ENCODE peak calls at places on chromosome 9, in five cellular contexts. S is GM12892, E is H1, K is HepG2, D is GM12878. Y is an unnamed sample.
A peak's percentile ranks its signal among the peaks of the same experiment; 100 is the strongest.

GRCh38 chr9:135492886-135493669 is 7.4 kb upstream of the MRPS2 start:
- DNase-seq in S (no peak), E (no peak), K (no peak), D (no peak), Y (no peak)

GRCh38 chr9:91275641-91276040 is 86.1 kb downstream of the AUH start:
- DNase-seq in S (no peak), E (no peak), K (no peak), D (no peak), Y (no peak)

GRCh38 chr9:76658510-76659231 is 105.6 kb upstream of the PCA3 start:
- DNase-seq in S (no peak), E (no peak), K (peak; percentile 38), D (no peak), Y (no peak)

GRCh38 chr9:116365056-116365471 is 211.5 kb downstream of the PAPPA start:
- DNase-seq in S (no peak), E (no peak), K (no peak), D (no peak), Y (no peak)

GRCh38 chr9:113511047-113511521 is 47.6 kb downstream of the RGS3 start:
- DNase-seq in S (no peak), E (no peak), K (no peak), D (no peak), Y (no peak)

GRCh38 chr9:128361296-128361980 is 9.7 kb upstream of the URM1 start:
- DNase-seq in S (no peak), E (no peak), K (no peak), D (no peak), Y (no peak)

GRCh38 chr9:14326264-14326826 is 12.4 kb upstream of the NFIB start:
- DNase-seq in S (no peak), E (no peak), K (no peak), D (no peak), Y (no peak)

GRCh38 chr9:91302831-91303230 is 58.9 kb downstream of the AUH start:
- DNase-seq in S (no peak), E (no peak), K (peak; percentile 12), D (no peak), Y (no peak)

GRCh38 chr9:33290247-33290993 is at the start of gene NFX1:
- DNase-seq in S (peak; percentile 89), E (peak; percentile 96), K (peak; percentile 94), D (peak; percentile 94), Y (peak; percentile 87)

GRCh38 chr9:22157271-22157670 is 148.2 kb upstream of the CDKN2B start:
- DNase-seq in S (no peak), E (no peak), K (no peak), D (no peak), Y (no peak)

GRCh38 chr9:106718996-106719395 is 144.0 kb upstream of the ZNF462 start:
- DNase-seq in S (no peak), E (no peak), K (no peak), D (no peak), Y (no peak)

GRCh38 chr9:98894766-98895165 is 48.9 kb upstream of the COL15A1 start:
- DNase-seq in S (no peak), E (no peak), K (no peak), D (no peak), Y (no peak)

GRCh38 chr9:127133739-127134167 is 11.3 kb upstream of the ANGPTL2 start:
- DNase-seq in S (no peak), E (no peak), K (no peak), D (no peak), Y (no peak)
- TF ChIP-seq POLR2A in S (no peak), E (no peak), K (no peak), D (no peak), Y (no peak)

GRCh38 chr9:17009071-17009470 is 125.8 kb upstream of the CNTLN start:
- DNase-seq in S (no peak), E (no peak), K (no peak), D (no peak), Y (no peak)

GRCh38 chr9:17004500-17004899 is 130.3 kb upstream of the CNTLN start:
- DNase-seq in S (no peak), E (no peak), K (no peak), D (no peak), Y (no peak)

GRCh38 chr9:17003576-17004240 is 131.1 kb upstream of the CNTLN start:
- DNase-seq in S (no peak), E (no peak), K (no peak), D (no peak), Y (no peak)

GRCh38 chr9:17005085-17005484 is 129.8 kb upstream of the CNTLN start:
- DNase-seq in S (no peak), E (no peak), K (peak; percentile 12), D (no peak), Y (no peak)
- TF ChIP-seq TAF1 in S (no peak), E (no peak), K (no peak), D (no peak), Y (no peak)

GRCh38 chr9:133356391-133357091 is at the start of the genes SURF1 and SURF2:
- DNase-seq in S (peak; percentile 92), E (peak; percentile 89), K (peak; percentile 68), D (no peak), Y (peak; percentile 95)
- TF ChIP-seq POLR2A in S (peak; percentile 73), E (no peak), K (no peak), D (peak; percentile 87), Y (no peak)

DNA sequence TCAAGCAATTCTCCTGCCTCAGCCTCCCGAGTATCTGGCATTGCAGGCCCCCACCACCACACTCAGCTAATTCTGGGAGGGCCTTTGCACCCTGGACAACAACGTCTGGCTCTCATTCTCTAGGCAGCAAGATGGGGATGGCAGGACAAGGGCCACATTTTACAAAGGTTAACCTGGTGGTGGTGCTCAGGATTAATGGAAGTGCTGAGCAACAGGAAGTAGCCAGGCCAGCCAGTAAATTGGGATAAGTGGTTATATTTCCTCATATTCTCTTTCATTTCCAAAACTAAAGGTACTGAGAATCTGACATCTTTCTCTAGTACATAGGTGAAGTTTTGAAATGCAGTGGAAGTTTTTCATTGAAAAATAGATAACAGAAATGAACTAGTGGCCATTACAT is 24.7 kb upstream of the ASPN start:
- DNase-seq in S (no peak), E (no peak), K (no peak), D (no peak), Y (no peak)
- TF ChIP-seq TAF1 in S (no peak), E (no peak), K (no peak), D (no peak), Y (no peak)

GRCh38 chr9:81689343-81690175 is at the start of gene TLE1:
- DNase-seq in S (peak; percentile 36), E (peak; percentile 98), K (peak; percentile 98), D (peak; percentile 20), Y (peak; percentile 49)
- TF ChIP-seq POLR2A in S (no peak), E (peak; percentile 84), K (peak; percentile 82), D (no peak), Y (no peak)

GRCh38 chr9:34684816-34685215 is 6.3 kb downstream of the CCL19 start:
- DNase-seq in S (no peak), E (no peak), K (no peak), D (no peak), Y (no peak)

GRCh38 chr9:34687631-34688030 is 3.4 kb downstream of the CCL19 start:
- DNase-seq in S (no peak), E (no peak), K (no peak), D (no peak), Y (no peak)

GRCh38 chr9:34685591-34685990 is 5.5 kb downstream of the CCL19 start:
- DNase-seq in S (no peak), E (no peak), K (no peak), D (no peak), Y (no peak)

GRCh38 chr9:34686732-34687131 is 4.3 kb downstream of the CCL19 start:
- DNase-seq in S (no peak), E (no peak), K (no peak), D (no peak), Y (no peak)

DNA sequence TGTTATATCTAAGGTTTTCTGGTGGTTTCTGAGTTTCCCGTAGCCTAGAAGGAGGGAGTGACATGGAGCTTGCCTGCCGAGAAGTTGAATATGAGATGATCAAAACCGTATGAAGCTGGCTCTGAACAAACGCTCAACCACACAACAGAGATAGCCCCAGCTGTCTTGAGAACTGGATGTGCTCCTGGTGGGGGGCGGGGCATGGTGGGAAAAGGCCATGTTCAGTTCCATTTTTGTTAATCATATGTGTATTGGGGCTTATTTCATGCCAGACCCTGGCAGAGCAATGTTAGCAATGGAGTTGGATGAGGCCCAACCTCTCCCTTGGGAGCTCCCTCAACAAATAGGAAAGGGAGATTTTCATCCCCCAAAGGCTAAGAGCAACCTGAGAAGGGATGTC is 4.8 kb downstream of the CCL19 start:
- DNase-seq in S (no peak), E (no peak), K (no peak), D (no peak), Y (no peak)
- TF ChIP-seq TAF1 in S (no peak), E (no peak), K (no peak), D (no peak), Y (no peak)

GRCh38 chr9:133273819-133274218 is 1.2 kb downstream of the ABO start:
- DNase-seq in S (no peak), E (no peak), K (no peak), D (no peak), Y (no peak)

GRCh38 chr9:133276923-133277322 is 1.9 kb upstream of the ABO start:
- DNase-seq in S (no peak), E (no peak), K (no peak), D (no peak), Y (no peak)

GRCh38 chr9:133276001-133276884 is 1.2 kb upstream of the ABO start:
- DNase-seq in S (no peak), E (no peak), K (no peak), D (no peak), Y (no peak)

GRCh38 chr9:133274236-133275104 is 531 bp downstream of the ABO start:
- DNase-seq in S (no peak), E (no peak), K (no peak), D (no peak), Y (no peak)

DNA sequence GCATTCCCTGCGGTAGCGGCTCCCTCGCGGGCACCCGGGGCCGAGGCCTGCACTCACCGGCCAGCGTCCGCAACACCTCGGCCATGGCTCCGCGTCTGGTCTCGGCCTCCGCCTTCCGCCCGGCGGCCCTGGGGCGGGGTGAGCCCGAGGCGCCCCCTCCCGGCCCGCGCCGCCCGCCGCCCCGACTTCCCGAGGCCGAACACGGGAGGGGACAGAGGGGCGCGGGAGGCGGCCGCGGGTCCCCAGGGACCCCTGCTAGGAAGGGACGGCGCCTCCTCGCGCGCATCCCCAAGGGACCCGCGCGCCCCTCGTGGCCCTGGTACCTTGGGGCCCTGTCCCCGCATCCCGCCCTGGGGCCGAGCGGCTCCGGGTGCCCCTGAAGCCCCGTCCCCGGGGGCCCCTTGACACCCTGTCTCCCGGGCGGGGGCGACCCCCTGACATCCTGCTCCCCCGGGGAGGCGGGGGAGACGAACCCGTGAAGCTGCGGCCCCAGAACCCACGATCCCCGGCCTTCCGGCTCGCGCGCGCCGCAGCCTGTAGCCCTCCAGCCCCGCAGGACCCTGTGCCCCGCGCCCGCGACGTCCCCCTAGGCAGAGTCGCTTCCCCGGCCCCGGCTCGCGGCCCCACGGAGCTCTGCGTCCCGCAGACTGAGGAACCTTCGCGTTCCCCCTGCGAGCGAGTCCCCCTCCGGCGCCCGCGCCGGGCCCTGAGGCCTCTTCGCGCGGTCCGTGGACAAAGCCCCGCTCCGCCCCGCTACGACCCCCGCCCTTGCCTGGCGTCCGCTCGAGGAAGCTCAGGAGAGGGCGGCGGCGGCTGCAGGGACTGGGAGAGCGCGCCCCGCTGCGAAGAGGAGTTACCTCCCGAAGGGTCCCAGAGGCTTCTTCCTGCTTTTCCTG is at the start of gene ABO:
- DNase-seq in S (no peak), E (peak; percentile 62), K (no peak), D (no peak), Y (no peak)
- TF ChIP-seq POLR2A in S (no peak), E (no peak), K (no peak), D (no peak), Y (no peak)

GRCh38 chr9:117737721-117738226 is 33.6 kb downstream of the TLR4 start:
- DNase-seq in S (no peak), E (no peak), K (no peak), D (no peak), Y (no peak)
- TF ChIP-seq TAF1 in S (no peak), E (no peak), K (no peak), D (no peak), Y (no peak)

GRCh38 chr9:74493512-74493911 is 3.6 kb upstream of the RORB start:
- DNase-seq in S (no peak), E (no peak), K (no peak), D (no peak), Y (no peak)
- TF ChIP-seq POLR2A in S (no peak), E (no peak), K (no peak), D (no peak), Y (no peak)